ENCODE peak calls at places on chromosomes 16 and 17, in ten cellular contexts. F, Z, N, B, O, S, L, V, H and G are unnamed samples.

GRCh38 chr17:62172492-62173291 is 107.6 kb upstream of the MED13 start:
- DNase-seq in F (no peak), S (no peak), L (no peak), H (no peak), B (no peak), N (no peak), Z (no peak), V (no peak), O (no peak), G (no peak)

GRCh38 chr17:69947027-69947759 is 127.8 kb upstream of the KCNJ16 start:
- DNase-seq in N (no peak), V (no peak), L (no peak), F (no peak), O (no peak), S (no peak), Z (no peak), B (no peak), H (no peak), G (no peak)

GRCh38 chr17:56319531-56319930 is 166.3 kb downstream of the ANKFN1 start:
- DNase-seq in O (peak), L (peak), F (no peak), B (no peak), N (peak), Z (peak), V (no peak), S (no peak), H (no peak), G (no peak)

GRCh38 chr16:50599494-50599893 is 51.3 kb downstream of the NKD1 start:
- DNase-seq in O (no peak), S (no peak), B (no peak), H (no peak), V (no peak), Z (no peak), N (no peak), L (peak), F (no peak), G (no peak)

GRCh38 chr16:50282010-50282538 is 15.7 kb downstream of the ADCY7 start:
- DNase-seq in B (peak), H (peak), S (no peak), F (peak), Z (no peak), N (no peak), L (no peak), O (no peak), V (no peak), G (no peak)

GRCh38 chr17:75876938-75877751 is 1.2 kb downstream of the TRIM47 start:
- DNase-seq in F (peak), V (peak), S (peak), N (no peak), H (peak), Z (peak), L (peak), O (peak), B (peak), G (peak)

GRCh38 chr17:55527520-55528118 is 16.4 kb upstream of the SMIM36 start:
- DNase-seq in H (no peak), F (peak), V (peak), O (peak), B (no peak), N (peak), S (peak), L (peak), Z (no peak), G (no peak)

GRCh38 chr16:8848939-8849391 is 19.8 kb downstream of the CARHSP1 start:
- DNase-seq in H (no peak), B (no peak), F (no peak), Z (no peak), S (peak), V (no peak), L (peak), N (no peak), O (no peak), G (no peak)

GRCh38 chr17:75661531-75661930 is 5.4 kb downstream of the RECQL5 start:
- DNase-seq in N (no peak), S (no peak), Z (no peak), L (no peak), H (no peak), F (no peak), B (no peak), O (no peak), V (no peak), G (no peak)

GRCh38 chr16:57128787-57129389 is 36.5 kb downstream of the CPNE2 start:
- DNase-seq in H (no peak), L (no peak), N (no peak), F (no peak), V (no peak), Z (no peak), S (no peak), B (no peak), O (no peak), G (no peak)

GRCh38 chr16:85321856-85322271 is 209.6 kb upstream of the CIBAR2 start:
- DNase-seq in H (peak), F (peak), L (no peak), V (peak), N (no peak), S (no peak), B (peak), O (no peak), Z (no peak), G (peak)

GRCh38 chr17:7133424-7133823 is 18.8 kb upstream of the ASGR2 start:
- DNase-seq in B (peak), H (peak), F (peak), L (no peak), N (no peak), V (no peak), O (peak), Z (no peak), S (peak), G (no peak)

GRCh38 chr16:82425661-82426060 is 201.1 kb upstream of the CDH13 start:
- DNase-seq in B (no peak), N (no peak), S (no peak), L (peak), V (no peak), H (no peak), F (no peak), O (no peak), Z (no peak), G (no peak)

GRCh38 chr16:81170824-81171223 is 67.7 kb upstream of the BCO1 start:
- DNase-seq in O (no peak), B (no peak), Z (no peak), F (no peak), H (no peak), S (peak), N (peak), V (no peak), L (peak), G (no peak)

GRCh38 chr17:31967643-31968042 is 30.8 kb downstream of the SUZ12 start:
- DNase-seq in L (peak), F (no peak), S (no peak), V (no peak), N (no peak), H (no peak), O (peak), B (no peak), Z (no peak), G (no peak)

GRCh38 chr17:30922235-30922993 is 669 bp downstream of the ADAP2 start:
- DNase-seq in V (no peak), S (peak), Z (no peak), H (peak), B (peak), F (no peak), O (no peak), N (peak), L (no peak), G (no peak)

GRCh38 chr17:39231587-39232551 is 6.1 kb upstream of the STAC2 start:
- DNase-seq in H (peak), Z (no peak), N (peak), O (peak), L (peak), V (peak), F (no peak), S (peak), B (peak), G (no peak)

DNA sequence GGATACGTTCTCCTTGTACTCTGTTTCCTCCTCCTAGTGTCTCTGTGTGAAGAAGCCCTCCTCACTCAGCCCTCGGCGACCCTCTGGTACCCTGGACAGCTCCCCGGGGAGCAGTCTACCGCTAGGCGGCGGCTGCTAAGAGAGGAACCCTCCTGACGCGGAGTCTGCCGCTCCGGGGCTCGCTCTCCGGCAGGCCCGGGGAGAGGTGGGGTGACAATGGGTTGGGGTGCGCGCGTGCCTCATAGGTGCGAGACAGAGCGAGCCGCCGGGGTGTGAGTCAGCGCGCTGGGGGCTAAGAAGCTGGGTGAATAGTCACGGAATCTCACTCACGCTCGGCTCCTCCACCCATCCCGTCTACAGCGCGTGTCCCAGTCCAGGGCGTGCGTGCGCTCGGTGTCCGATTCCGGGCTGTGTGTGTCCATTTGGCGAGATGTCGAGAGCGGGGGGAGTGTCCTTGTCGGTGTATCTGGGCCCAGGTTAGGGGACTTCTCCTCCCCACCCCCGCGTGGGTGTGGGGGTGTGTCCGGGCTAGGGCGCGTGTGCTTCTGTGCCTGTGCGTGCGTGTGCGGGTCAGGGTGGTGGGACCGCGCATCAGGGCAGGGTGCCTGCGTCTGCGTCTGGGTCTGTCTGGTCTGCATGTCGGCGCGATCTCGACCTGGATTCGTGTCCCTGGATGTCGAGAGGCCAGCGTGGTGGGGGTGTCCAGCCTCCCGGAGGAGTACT is 578 bp upstream of the HS3ST2 start:
- DNase-seq in H (peak), N (peak), O (no peak), V (no peak), L (peak), B (peak), S (peak), F (peak), Z (no peak), G (no peak)
- TF ChIP-seq CTCF in H (peak), N (peak), O (peak), V (peak), L (peak), B (peak), S (peak), F (peak), Z (peak), G (no peak)

GRCh38 chr16:1378087-1378803 is 26.5 kb downstream of the GNPTG start:
- DNase-seq in O (no peak), L (no peak), N (no peak), F (no peak), V (no peak), B (no peak), Z (no peak), S (no peak), H (no peak), G (no peak)
- TF ChIP-seq CTCF in O (no peak), L (no peak), N (no peak), F (no peak), V (no peak), B (no peak), Z (no peak), S (no peak), H (no peak), G (no peak)

DNA sequence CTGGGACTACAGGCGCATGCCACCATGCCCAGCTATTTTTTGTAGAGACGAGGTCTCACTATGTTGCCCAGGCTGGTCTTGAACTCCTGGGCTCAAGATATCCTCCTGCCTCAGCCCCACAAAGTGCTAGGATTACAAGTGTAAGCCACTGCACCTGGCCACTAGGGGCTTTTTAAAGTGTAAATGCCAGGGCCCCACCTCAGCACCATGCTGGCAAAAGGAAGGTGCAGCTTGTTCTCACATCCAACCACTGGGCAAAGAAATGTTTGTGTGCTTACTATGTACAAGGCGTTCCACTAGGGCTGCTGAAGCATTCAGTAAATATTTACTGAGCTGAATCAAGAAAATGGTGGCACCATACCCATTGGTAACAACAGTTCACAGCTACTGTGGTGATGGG is 22.6 kb downstream of the COG1 start:
- DNase-seq in S (peak), F (no peak), Z (no peak), H (no peak), N (no peak), L (peak), O (peak), V (no peak), B (no peak), G (no peak)
- TF ChIP-seq CTCF in S (peak), F (no peak), Z (no peak), H (no peak), N (no peak), L (peak), O (no peak), V (no peak), B (no peak), G (no peak)

GRCh38 chr17:68794636-68795503 is 160.3 kb downstream of the ABCA8 start:
- DNase-seq in L (peak), V (no peak), N (no peak), Z (no peak), S (no peak), F (peak), H (no peak), O (no peak), B (peak), G (no peak)
- TF ChIP-seq CTCF in L (peak), V (peak), N (peak), Z (no peak), S (peak), F (peak), H (peak), O (peak), B (peak), G (no peak)

GRCh38 chr16:88063201-88063773 is 112.1 kb downstream of the BANP start:
- DNase-seq in S (no peak), V (peak), L (no peak), B (peak), N (no peak), H (no peak), F (peak), O (no peak), Z (peak), G (no peak)
- TF ChIP-seq CTCF in S (peak), V (no peak), L (no peak), B (peak), N (peak), H (no peak), F (no peak), O (no peak), Z (peak), G (no peak)

DNA sequence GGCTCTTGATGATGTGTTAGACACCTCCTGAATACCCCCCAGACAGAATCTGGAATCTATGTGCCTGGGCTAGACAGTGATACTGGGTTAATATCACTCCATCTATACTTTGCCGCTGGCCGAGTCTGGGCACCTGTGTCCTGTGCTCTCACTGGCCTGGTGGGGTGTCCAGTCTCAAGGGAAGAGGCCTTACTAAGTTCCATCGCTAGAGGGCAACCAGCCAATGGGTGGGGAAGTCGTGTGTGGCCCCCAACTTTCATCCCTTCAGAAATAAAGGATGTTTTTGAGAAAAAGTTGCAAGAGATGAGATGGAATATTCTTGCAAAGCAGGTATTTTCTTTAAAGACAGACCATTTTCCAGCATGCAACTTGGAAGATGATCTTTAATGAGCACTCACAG is 1.6 kb upstream of the GLP2R start:
- DNase-seq in H (no peak), F (no peak), Z (no peak), O (peak), S (no peak), V (no peak), B (no peak), N (no peak), L (no peak), G (no peak)
- TF ChIP-seq CTCF in H (no peak), F (no peak), Z (no peak), O (peak), S (peak), V (no peak), B (no peak), N (peak), L (no peak), G (no peak)

DNA sequence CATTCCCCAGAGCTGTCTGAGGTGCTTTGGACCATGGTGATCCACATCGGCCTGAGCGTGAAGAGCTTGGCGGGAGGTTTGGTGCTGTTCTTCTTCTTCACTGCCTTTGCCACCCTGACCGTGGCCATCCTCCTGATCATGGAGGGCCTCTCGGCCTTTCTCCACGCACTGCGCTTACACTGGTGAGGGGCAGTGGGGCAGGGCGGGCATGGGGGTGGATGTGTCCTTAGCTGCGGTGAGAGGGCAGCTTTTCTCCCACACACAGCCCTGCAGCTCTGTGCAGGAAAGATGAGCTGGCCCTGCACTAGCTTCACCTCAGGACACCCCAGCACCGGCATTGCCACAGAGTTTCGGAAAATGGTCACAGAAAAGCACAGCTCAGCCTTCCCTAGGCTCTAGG is 21.8 kb upstream of the NAGLU start:
- DNase-seq in N (no peak), H (no peak), L (no peak), Z (no peak), S (no peak), O (no peak), B (no peak), F (no peak), V (no peak), G (no peak)
- TF ChIP-seq CTCF in N (no peak), H (no peak), L (no peak), Z (no peak), S (no peak), O (no peak), B (no peak), F (no peak), V (no peak), G (no peak)

DNA sequence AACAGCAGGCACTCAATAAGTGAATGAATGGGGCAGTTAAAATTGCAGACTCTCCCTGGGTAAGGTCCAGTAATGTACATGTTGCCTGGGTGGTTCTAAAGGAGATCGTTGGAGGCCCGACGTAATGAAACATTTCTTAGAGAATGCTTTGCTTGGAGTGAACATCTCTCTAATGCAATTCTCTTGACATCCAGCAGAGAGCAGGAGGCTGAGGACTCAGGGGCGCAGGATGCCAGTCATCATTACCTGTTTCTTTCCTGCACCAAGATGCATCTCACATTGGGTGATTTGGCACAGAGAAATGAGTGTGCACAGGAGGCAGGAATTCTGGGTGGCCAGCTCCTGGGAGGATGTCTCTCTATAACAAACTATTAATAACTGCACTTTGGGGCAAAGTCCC is 130.3 kb upstream of the RBBP6 start:
- DNase-seq in S (peak), Z (no peak), L (no peak), O (peak), N (peak), V (no peak), F (no peak), B (no peak), H (no peak), G (no peak)
- TF ChIP-seq CTCF in S (peak), Z (no peak), L (no peak), O (peak), N (no peak), V (no peak), F (no peak), B (no peak), H (no peak), G (no peak)

GRCh38 chr16:67979955-67980678 is at the start of gene DPEP3:
- DNase-seq in N (no peak), V (no peak), L (no peak), H (no peak), S (peak), B (no peak), Z (no peak), O (no peak), F (no peak), G (no peak)
- TF ChIP-seq CTCF in N (peak), V (no peak), L (no peak), H (peak), S (peak), B (no peak), Z (peak), O (no peak), F (no peak), G (no peak)